ENCODE peak calls at places on chromosomes 16 and 17, in ten cellular contexts. X, D, E, J, Q, F, A, V, H and I are unnamed samples.

GRCh38 chr16:72963921-72964320 is 84.0 kb downstream of the ZFHX3 start:
- DNase-seq in X (peak), D (no peak), E (no peak), J (no peak), Q (no peak), F (peak), A (no peak), V (no peak), H (no peak), I (no peak)

GRCh38 chr16:66043326-66043725 is 323.2 kb upstream of the CDH5 start:
- DNase-seq in X (no peak), D (no peak), E (no peak), J (no peak), Q (no peak), F (no peak), A (no peak), V (no peak), H (no peak), I (no peak)

GRCh38 chr16:20879175-20880053 is 20.7 kb downstream of the DCUN1D3 start:
- DNase-seq in X (peak), D (peak), E (no peak), J (no peak), Q (no peak), F (peak), A (no peak), V (no peak), H (no peak), I (no peak)

GRCh38 chr16:68368602-68368944 is 57.8 kb downstream of the PRMT7 start:
- DNase-seq in X (no peak), D (no peak), E (no peak), J (no peak), Q (no peak), F (no peak), A (no peak), V (no peak), H (no peak), I (no peak)

GRCh38 chr17:10295728-10296343 is 77.0 kb downstream of the MYH13 start:
- DNase-seq in X (peak), D (peak), E (no peak), J (no peak), Q (peak), F (peak), A (no peak), V (no peak), H (peak), I (peak)

GRCh38 chr16:59748531-59748930 is 1014.4 kb upstream of the GOT2 start:
- DNase-seq in X (no peak), D (no peak), E (no peak), J (no peak), Q (no peak), F (peak), A (no peak), V (no peak), H (no peak), I (no peak)

GRCh38 chr17:57422574-57423164 is 166.3 kb downstream of the MSI2 start:
- DNase-seq in X (peak), D (no peak), E (no peak), J (no peak), Q (no peak), F (peak), A (no peak), V (no peak), H (no peak), I (no peak)

GRCh38 chr17:42251115-42251514 is 25.1 kb downstream of the STAT5B start:
- DNase-seq in X (peak), D (peak), E (no peak), J (no peak), Q (no peak), F (no peak), A (no peak), V (no peak), H (peak), I (no peak)

GRCh38 chr16:55478827-55479559 is at the start of gene MMP2:
- DNase-seq in X (peak), D (no peak), E (no peak), J (no peak), Q (no peak), F (peak), A (no peak), V (no peak), H (no peak), I (no peak)

GRCh38 chr16:81326971-81327370 is 12.2 kb downstream of the GAN start:
- DNase-seq in X (no peak), D (no peak), E (no peak), J (no peak), Q (no peak), F (no peak), A (no peak), V (peak), H (no peak), I (no peak)

GRCh38 chr17:9522074-9522473 is 53.5 kb downstream of the STX8 start:
- DNase-seq in X (peak), D (peak), E (no peak), J (no peak), Q (no peak), F (peak), A (no peak), V (peak), H (no peak), I (no peak)

GRCh38 chr17:15977894-15978293 is 21.6 kb downstream of the ZSWIM7 start:
- DNase-seq in X (no peak), D (no peak), E (no peak), J (no peak), Q (no peak), F (no peak), A (no peak), V (no peak), H (no peak), I (no peak)